ENCODE peak calls at places on chromosomes 12 and 14, in six cellular contexts. P, R, M, Q, K and X are unnamed samples.
A peak's percentile ranks its signal among the peaks of the same experiment; 100 is the strongest.

GRCh38 chr12:47734725-47735480 is 9.6 kb upstream of the ENDOU start:
- DNase-seq in P (no peak), R (no peak), M (peak; percentile 27), Q (no peak), K (no peak), X (no peak)

GRCh38 chr12:9883175-9883574 is 1.9 kb downstream of the KLRF2 start:
- DNase-seq in P (no peak), R (no peak), M (no peak), Q (no peak), K (no peak), X (no peak)

GRCh38 chr12:104223599-104224168 is 8.1 kb downstream of the TXNRD1 start:
- DNase-seq in P (no peak), R (no peak), M (no peak), Q (no peak), K (no peak), X (no peak)

GRCh38 chr14:68153275-68153674 is 333.7 kb downstream of the RAD51B start:
- DNase-seq in P (no peak), R (no peak), M (no peak), Q (no peak), K (no peak), X (no peak)

GRCh38 chr14:74917646-74918081 is 5.4 kb downstream of the RPS6KL1 start:
- DNase-seq in P (no peak), R (no peak), M (no peak), Q (no peak), K (no peak), X (no peak)

GRCh38 chr12:78888583-78888982 is 24.0 kb downstream of the SYT1 start:
- DNase-seq in P (no peak), R (peak; percentile 16), M (no peak), Q (peak; percentile 42), K (no peak), X (no peak)

GRCh38 chr14:88476375-88476774 is 78.4 kb downstream of the PTPN21 start:
- DNase-seq in P (no peak), R (no peak), M (no peak), Q (no peak), K (no peak), X (no peak)

GRCh38 chr14:93914278-93914677 is 12.9 kb upstream of the FAM181A start:
- DNase-seq in P (no peak), R (no peak), M (no peak), Q (no peak), K (no peak), X (no peak)

GRCh38 chr14:50501642-50502041 is 30.7 kb downstream of the MAP4K5 start:
- DNase-seq in P (no peak), R (no peak), M (no peak), Q (peak; percentile 68), K (no peak), X (no peak)

GRCh38 chr12:54019111-54019811 is 9.0 kb upstream of the HOXC6 start:
- DNase-seq in P (no peak), R (no peak), M (no peak), Q (no peak), K (no peak), X (no peak)

GRCh38 chr14:24315807-24316596 is 4.7 kb downstream of the LTB4R start:
- DNase-seq in P (no peak), R (no peak), M (peak; percentile 60), Q (no peak), K (no peak), X (no peak)

GRCh38 chr12:67318786-67319185 is 49.6 kb downstream of the CAND1 start:
- DNase-seq in P (no peak), R (no peak), M (no peak), Q (no peak), K (no peak), X (no peak)

GRCh38 chr12:124625867-124626675 is 58.7 kb upstream of the NCOR2 start:
- DNase-seq in P (peak; percentile 75), R (no peak), M (no peak), Q (peak; percentile 69), K (no peak), X (no peak)

GRCh38 chr12:110245278-110245868 is 35.7 kb upstream of the ATP2A2 start:
- DNase-seq in P (no peak), R (peak; percentile 26), M (peak; percentile 18), Q (no peak), K (no peak), X (no peak)

GRCh38 chr14:54713364-54713763 is 146.4 kb downstream of the SAMD4A start:
- DNase-seq in P (no peak), R (no peak), M (no peak), Q (no peak), K (no peak), X (no peak)

GRCh38 chr12:113887906-113888305 is 78.2 kb downstream of the RBM19 start:
- DNase-seq in P (no peak), R (no peak), M (no peak), Q (no peak), K (no peak), X (no peak)

GRCh38 chr12:67909091-67909531 is 80.1 kb upstream of the IFNG-AS1 start:
- DNase-seq in P (no peak), R (no peak), M (no peak), Q (peak; percentile 66), K (no peak), X (no peak)

GRCh38 chr14:74867673-74868072 is 8.3 kb downstream of the PROX2 start:
- DNase-seq in P (no peak), R (no peak), M (peak; percentile 61), Q (no peak), K (no peak), X (no peak)

GRCh38 chr12:105738036-105738435 is 400.7 kb downstream of the NUAK1 start:
- DNase-seq in P (no peak), R (no peak), M (no peak), Q (peak; percentile 48), K (no peak), X (no peak)

GRCh38 chr14:24473211-24473610 is 30.6 kb upstream of the SDR39U1 start:
- DNase-seq in P (no peak), R (no peak), M (no peak), Q (no peak), K (no peak), X (no peak)

GRCh38 chr12:89427508-89428156 is 75.3 kb upstream of the DUSP6 start:
- DNase-seq in P (no peak), R (peak; percentile 7), M (no peak), Q (peak; percentile 7), K (no peak), X (no peak)

GRCh38 chr12:49808686-49809368 is 19.4 kb downstream of the NCKAP5L start:
- DNase-seq in P (no peak), R (no peak), M (no peak), Q (no peak), K (no peak), X (no peak)

GRCh38 chr14:85102591-85102990 is 427.4 kb upstream of the FLRT2 start:
- DNase-seq in P (no peak), R (no peak), M (no peak), Q (no peak), K (no peak), X (no peak)

DNA sequence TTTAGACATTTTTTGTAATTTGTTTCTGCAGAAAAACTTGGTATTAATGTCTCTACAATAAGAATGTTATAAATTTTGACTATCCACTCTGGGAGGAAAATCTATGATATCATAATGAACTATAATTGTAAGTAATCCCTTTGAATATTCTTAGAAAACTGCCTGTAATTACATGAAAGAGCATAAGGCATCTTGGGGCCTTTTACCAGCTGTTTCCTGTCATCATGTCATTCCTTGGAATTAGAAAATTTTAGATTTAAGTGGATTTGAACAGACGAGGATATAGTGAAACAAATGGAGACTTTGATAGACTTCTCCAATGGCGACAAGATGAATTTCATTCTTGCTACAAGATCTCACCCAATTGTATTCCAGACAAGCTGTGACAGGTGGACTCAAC is 423.5 kb upstream of the FLRT2 start:
- DNase-seq in P (no peak), R (no peak), M (no peak), Q (no peak), K (no peak), X (no peak)
- TF ChIP-seq CTCF in P (no peak), R (no peak), M (no peak), Q (no peak), K (no peak), X (no peak)

GRCh38 chr14:76589246-76589645 is 172.0 kb upstream of the VASH1 start:
- DNase-seq in P (no peak), R (no peak), M (no peak), Q (no peak), K (no peak), X (no peak)
- TF ChIP-seq CTCF in P (no peak), R (no peak), M (no peak), Q (no peak), K (no peak), X (no peak)

GRCh38 chr12:6605425-6606330 is 1.5 kb downstream of the CHD4 start:
- DNase-seq in P (no peak), R (no peak), M (peak; percentile 45), Q (no peak), K (no peak), X (no peak)
- TF ChIP-seq CTCF in P (no peak), R (no peak), M (no peak), Q (no peak), K (no peak), X (no peak)

DNA sequence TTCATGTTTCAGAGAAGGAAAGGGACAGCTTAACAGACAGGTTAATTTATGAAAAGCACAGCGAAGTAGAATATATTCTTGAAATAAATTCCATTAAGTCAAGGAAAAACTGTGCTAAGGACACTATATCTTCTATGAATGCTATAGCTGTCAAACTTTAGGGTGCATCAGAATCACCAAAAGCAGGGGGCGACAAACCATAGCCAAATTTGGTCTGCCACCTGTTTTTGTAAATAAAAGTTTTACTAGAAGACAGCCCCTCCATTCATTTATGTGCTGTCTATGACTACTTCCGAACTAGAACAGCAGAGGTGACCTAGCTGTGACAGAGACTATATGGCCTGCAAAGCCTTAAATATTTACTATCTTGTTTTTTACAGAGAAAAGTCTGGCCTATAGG is 25.9 kb downstream of the PPP4R3A start:
- DNase-seq in P (no peak), R (no peak), M (no peak), Q (no peak), K (no peak), X (no peak)
- TF ChIP-seq CTCF in P (no peak), R (peak; percentile 12), M (peak; percentile 33), Q (peak; percentile 20), K (no peak), X (no peak)

GRCh38 chr12:4562034-4562657 is at the start of gene DYRK4:
- DNase-seq in P (no peak), R (no peak), M (peak; percentile 80), Q (peak; percentile 65), K (peak; percentile 89), X (peak; percentile 44)
- TF ChIP-seq CTCF in P (no peak), R (no peak), M (no peak), Q (no peak), K (no peak), X (no peak)

GRCh38 chr14:104445086-104445485 is 134.5 kb upstream of the C14orf180 start:
- DNase-seq in P (no peak), R (no peak), M (no peak), Q (no peak), K (no peak), X (peak; percentile 32)
- TF ChIP-seq CTCF in P (no peak), R (no peak), M (no peak), Q (no peak), K (no peak), X (no peak)